ENCODE peak calls at places on chromosomes 16 and 17, in seven cellular contexts. One of them, this sample, is unnamed.

GRCh38 chr17:10579270-10579669 is 29.8 kb upstream of the MYH2 start:
- DNase-seq in stimulated activated CD4-positive, alpha-beta T cell treated with anti-CD3 and anti-CD28 coated beads, Interleukin-1b, Interleukin-23, amount 100 ng/mL, for 1 hour: no peak
- DNase-seq in AG09309: no peak
- DNase-seq in stimulated activated naive CD8-positive, alpha-beta T cell treated with anti-CD3 and anti-CD28 coated beads, Interleukin-15, Interleukin-2, amounts not matched to agents 100 U/mL and 50 U/mL, for 24 hours: no peak
- DNase-seq in skeletal muscle cell: no peak
- DNase-seq in cardiac muscle cell: no peak
- DNase-seq in activated CD4-positive, alpha-beta memory T cell treated with anti-CD3 and anti-CD28 coated beads for 36 hours: no peak
- DNase-seq in this sample: no peak

GRCh38 chr17:64060331-64060730 is 39.9 kb upstream of the ICAM2 start:
- DNase-seq in stimulated activated CD4-positive, alpha-beta T cell treated with anti-CD3 and anti-CD28 coated beads, Interleukin-1b, Interleukin-23, amount 100 ng/mL, for 1 hour: no peak
- DNase-seq in AG09309: no peak
- DNase-seq in stimulated activated naive CD8-positive, alpha-beta T cell treated with anti-CD3 and anti-CD28 coated beads, Interleukin-15, Interleukin-2, amounts not matched to agents 100 U/mL and 50 U/mL, for 24 hours: no peak
- DNase-seq in skeletal muscle cell: no peak
- DNase-seq in cardiac muscle cell: no peak
- DNase-seq in activated CD4-positive, alpha-beta memory T cell treated with anti-CD3 and anti-CD28 coated beads for 36 hours: no peak
- DNase-seq in this sample: no peak

GRCh38 chr17:40346768-40347154 is 17.8 kb downstream of the GJD3 start:
- DNase-seq in stimulated activated CD4-positive, alpha-beta T cell treated with anti-CD3 and anti-CD28 coated beads, Interleukin-1b, Interleukin-23, amount 100 ng/mL, for 1 hour: no peak
- DNase-seq in AG09309: no peak
- DNase-seq in stimulated activated naive CD8-positive, alpha-beta T cell treated with anti-CD3 and anti-CD28 coated beads, Interleukin-15, Interleukin-2, amounts not matched to agents 100 U/mL and 50 U/mL, for 24 hours: no peak
- DNase-seq in skeletal muscle cell: no peak
- DNase-seq in cardiac muscle cell: no peak
- DNase-seq in activated CD4-positive, alpha-beta memory T cell treated with anti-CD3 and anti-CD28 coated beads for 36 hours: no peak
- DNase-seq in this sample: no peak

GRCh38 chr16:68356249-68356918 is 45.6 kb downstream of the PRMT7 start:
- DNase-seq in stimulated activated CD4-positive, alpha-beta T cell treated with anti-CD3 and anti-CD28 coated beads, Interleukin-1b, Interleukin-23, amount 100 ng/mL, for 1 hour: no peak
- DNase-seq in AG09309: no peak
- DNase-seq in stimulated activated naive CD8-positive, alpha-beta T cell treated with anti-CD3 and anti-CD28 coated beads, Interleukin-15, Interleukin-2, amounts not matched to agents 100 U/mL and 50 U/mL, for 24 hours: peak
- DNase-seq in skeletal muscle cell: no peak
- DNase-seq in cardiac muscle cell: no peak
- DNase-seq in activated CD4-positive, alpha-beta memory T cell treated with anti-CD3 and anti-CD28 coated beads for 36 hours: peak
- DNase-seq in this sample: peak

GRCh38 chr17:59202320-59202719 is 7.5 kb upstream of the SMG8 start:
- DNase-seq in stimulated activated CD4-positive, alpha-beta T cell treated with anti-CD3 and anti-CD28 coated beads, Interleukin-1b, Interleukin-23, amount 100 ng/mL, for 1 hour: no peak
- DNase-seq in AG09309: no peak
- DNase-seq in stimulated activated naive CD8-positive, alpha-beta T cell treated with anti-CD3 and anti-CD28 coated beads, Interleukin-15, Interleukin-2, amounts not matched to agents 100 U/mL and 50 U/mL, for 24 hours: no peak
- DNase-seq in skeletal muscle cell: no peak
- DNase-seq in cardiac muscle cell: no peak
- DNase-seq in activated CD4-positive, alpha-beta memory T cell treated with anti-CD3 and anti-CD28 coated beads for 36 hours: no peak
- DNase-seq in this sample: no peak

GRCh38 chr16:10938321-10938720 is 3.9 kb downstream of the DEXI start:
- DNase-seq in stimulated activated CD4-positive, alpha-beta T cell treated with anti-CD3 and anti-CD28 coated beads, Interleukin-1b, Interleukin-23, amount 100 ng/mL, for 1 hour: no peak
- DNase-seq in AG09309: no peak
- DNase-seq in stimulated activated naive CD8-positive, alpha-beta T cell treated with anti-CD3 and anti-CD28 coated beads, Interleukin-15, Interleukin-2, amounts not matched to agents 100 U/mL and 50 U/mL, for 24 hours: peak
- DNase-seq in skeletal muscle cell: no peak
- DNase-seq in cardiac muscle cell: no peak
- DNase-seq in activated CD4-positive, alpha-beta memory T cell treated with anti-CD3 and anti-CD28 coated beads for 36 hours: peak
- DNase-seq in this sample: peak

GRCh38 chr16:22937169-22937568 is 123.2 kb downstream of the HS3ST2 start:
- DNase-seq in stimulated activated CD4-positive, alpha-beta T cell treated with anti-CD3 and anti-CD28 coated beads, Interleukin-1b, Interleukin-23, amount 100 ng/mL, for 1 hour: no peak
- DNase-seq in AG09309: no peak
- DNase-seq in stimulated activated naive CD8-positive, alpha-beta T cell treated with anti-CD3 and anti-CD28 coated beads, Interleukin-15, Interleukin-2, amounts not matched to agents 100 U/mL and 50 U/mL, for 24 hours: no peak
- DNase-seq in skeletal muscle cell: no peak
- DNase-seq in cardiac muscle cell: no peak
- DNase-seq in activated CD4-positive, alpha-beta memory T cell treated with anti-CD3 and anti-CD28 coated beads for 36 hours: no peak
- DNase-seq in this sample: no peak

GRCh38 chr16:86044881-86045600 is 146.1 kb downstream of the IRF8 start:
- DNase-seq in stimulated activated CD4-positive, alpha-beta T cell treated with anti-CD3 and anti-CD28 coated beads, Interleukin-1b, Interleukin-23, amount 100 ng/mL, for 1 hour: no peak
- DNase-seq in AG09309: no peak
- DNase-seq in stimulated activated naive CD8-positive, alpha-beta T cell treated with anti-CD3 and anti-CD28 coated beads, Interleukin-15, Interleukin-2, amounts not matched to agents 100 U/mL and 50 U/mL, for 24 hours: peak
- DNase-seq in skeletal muscle cell: no peak
- DNase-seq in cardiac muscle cell: no peak
- DNase-seq in activated CD4-positive, alpha-beta memory T cell treated with anti-CD3 and anti-CD28 coated beads for 36 hours: peak
- DNase-seq in this sample: peak

GRCh38 chr16:13038591-13038990 is 137.2 kb downstream of the SHISA9 start:
- DNase-seq in stimulated activated CD4-positive, alpha-beta T cell treated with anti-CD3 and anti-CD28 coated beads, Interleukin-1b, Interleukin-23, amount 100 ng/mL, for 1 hour: no peak
- DNase-seq in AG09309: no peak
- DNase-seq in stimulated activated naive CD8-positive, alpha-beta T cell treated with anti-CD3 and anti-CD28 coated beads, Interleukin-15, Interleukin-2, amounts not matched to agents 100 U/mL and 50 U/mL, for 24 hours: no peak
- DNase-seq in skeletal muscle cell: no peak
- DNase-seq in cardiac muscle cell: no peak
- DNase-seq in activated CD4-positive, alpha-beta memory T cell treated with anti-CD3 and anti-CD28 coated beads for 36 hours: no peak
- DNase-seq in this sample: no peak

GRCh38 chr16:67100569-67101300 is 9.0 kb upstream of the PHAF1 start:
- DNase-seq in stimulated activated CD4-positive, alpha-beta T cell treated with anti-CD3 and anti-CD28 coated beads, Interleukin-1b, Interleukin-23, amount 100 ng/mL, for 1 hour: no peak
- DNase-seq in AG09309: no peak
- DNase-seq in stimulated activated naive CD8-positive, alpha-beta T cell treated with anti-CD3 and anti-CD28 coated beads, Interleukin-15, Interleukin-2, amounts not matched to agents 100 U/mL and 50 U/mL, for 24 hours: no peak
- DNase-seq in skeletal muscle cell: no peak
- DNase-seq in cardiac muscle cell: no peak
- DNase-seq in activated CD4-positive, alpha-beta memory T cell treated with anti-CD3 and anti-CD28 coated beads for 36 hours: no peak
- DNase-seq in this sample: no peak

This sample was measured in activated CD4-positive, alpha-beta T cell treated with anti-CD3 and anti-CD28 coated beads for 48 hours.